ENCODE peak calls at places on chromosome 15, in nine cellular contexts. W, P, D, X, M, S, L, Y and E are unnamed samples.

GRCh38 chr15:66765478-66766281 is 63.6 kb downstream of the SMAD6 start:
- DNase-seq in P (no peak), W (no peak), D (peak), L (peak), Y (no peak), S (peak), X (no peak), M (peak), E (no peak)

GRCh38 chr15:59290311-59291213 is 82.1 kb downstream of the MYO1E start:
- DNase-seq in X (no peak), W (no peak), Y (no peak), S (no peak), D (no peak), P (no peak), M (no peak), L (peak), E (no peak)

GRCh38 chr15:65525622-65526021 is 4.6 kb upstream of the HACD3 start:
- DNase-seq in X (no peak), W (no peak), Y (no peak), D (peak), P (no peak), M (peak), S (no peak), L (no peak), E (no peak)

GRCh38 chr15:78617131-78617915 is 3.5 kb downstream of the CHRNA3 start:
- DNase-seq in M (no peak), Y (no peak), L (peak), X (no peak), D (no peak), S (no peak), W (no peak), P (no peak), E (no peak)

GRCh38 chr15:39781147-39781966 is 1.3 kb downstream of the FSIP1 start:
- DNase-seq in M (no peak), S (no peak), D (no peak), P (no peak), Y (no peak), X (no peak), L (peak), W (no peak), E (no peak)

GRCh38 chr15:38768970-38769369 is 204.4 kb upstream of the RASGRP1 start:
- DNase-seq in X (no peak), P (no peak), S (no peak), L (no peak), W (no peak), M (peak), Y (peak), D (no peak), E (no peak)

GRCh38 chr15:44066211-44066827 is 128.8 kb downstream of the FRMD5 start:
- DNase-seq in L (peak), W (no peak), Y (peak), M (peak), X (peak), P (peak), D (peak), S (peak), E (peak)

GRCh38 chr15:77580991-77581682 is 51.6 kb downstream of the LINGO1 start:
- DNase-seq in Y (no peak), W (peak), D (no peak), L (no peak), P (no peak), M (no peak), S (no peak), X (no peak), E (no peak)